ENCODE peak calls at places on chromosomes 13 and 19, in six cellular contexts. H is heart right ventricle, W is caudate nucleus, J is K562, B is NCI-H1930, X is choroid plexus epithelial cell. U is an unnamed sample.

GRCh38 chr19:30288957-30289735 is 83.0 kb upstream of the ZNF536 start:
- DNase-seq in H (no peak), W (no peak), J (no peak), B (no peak), X (no peak), U (no peak)

GRCh38 chr13:97386832-97387486 is 47.0 kb upstream of the RAP2A start:
- DNase-seq in H (no peak), W (no peak), J (no peak), B (no peak), X (peak; percentile 25), U (no peak)

GRCh38 chr19:3176715-3177501 is 1.7 kb upstream of the S1PR4 start:
- DNase-seq in H (no peak), W (no peak), J (peak; percentile 77), B (no peak), X (peak; percentile 23), U (no peak)

GRCh38 chr13:30002577-30002976 is 152.2 kb upstream of the UBL3 start:
- DNase-seq in H (no peak), W (no peak), J (no peak), B (no peak), X (peak; percentile 56), U (no peak)

GRCh38 chr19:13160557-13160956 is 10.3 kb downstream of the IER2 start:
- DNase-seq in H (no peak), W (no peak), J (no peak), B (no peak), X (no peak), U (no peak)

GRCh38 chr13:34913040-34913439 is 29.0 kb upstream of the NBEA start:
- DNase-seq in H (no peak), W (no peak), J (no peak), B (no peak), X (peak; percentile 36), U (no peak)

GRCh38 chr13:22009937-22010336 is 339.1 kb downstream of the FGF9 start:
- DNase-seq in H (no peak), W (no peak), J (no peak), B (no peak), X (no peak), U (no peak)

GRCh38 chr19:13117176-13117771 is 734 bp upstream of the TRMT1 start:
- DNase-seq in H (no peak), W (no peak), J (no peak), B (no peak), X (no peak), U (no peak)

GRCh38 chr13:99975626-99976025 is 4.1 kb upstream of the ZIC5 start:
- DNase-seq in H (no peak), W (no peak), J (no peak), B (no peak), X (no peak), U (no peak)

GRCh38 chr19:2949939-2950285 is 5.1 kb upstream of the ZNF77 start:
- DNase-seq in H (no peak), W (no peak), J (peak; percentile 70), B (no peak), X (peak; percentile 53), U (peak; percentile 84)

GRCh38 chr13:19957320-19958118 is 1.0 kb upstream of the ZMYM2 start:
- DNase-seq in H (peak; percentile 56), W (peak; percentile 71), J (no peak), B (peak; percentile 93), X (peak; percentile 90), U (peak; percentile 88)

GRCh38 chr13:66888698-66889097 is 341.4 kb downstream of the PCDH9 start:
- DNase-seq in H (no peak), W (no peak), J (no peak), B (no peak), X (peak; percentile 23), U (no peak)

GRCh38 chr13:43516401-43516826 is 270.4 kb downstream of the ENOX1 start:
- DNase-seq in H (no peak), W (no peak), J (no peak), B (no peak), X (peak; percentile 73), U (no peak)

GRCh38 chr13:84607614-84608013 is 725.3 kb upstream of the SLITRK1 start:
- DNase-seq in H (no peak), W (no peak), J (no peak), B (no peak), X (peak; percentile 76), U (no peak)

GRCh38 chr19:45729774-45730388 is 815 bp downstream of the FBXO46 start:
- DNase-seq in H (no peak), W (no peak), J (no peak), B (no peak), X (peak; percentile 16), U (no peak)

GRCh38 chr19:47120461-47120860 is 6.9 kb upstream of the ZC3H4 start:
- DNase-seq in H (no peak), W (no peak), J (no peak), B (no peak), X (no peak), U (no peak)

GRCh38 chr13:99374994-99375805 is 68.0 kb upstream of the GPR183 start:
- DNase-seq in H (no peak), W (no peak), J (no peak), B (no peak), X (no peak), U (peak; percentile 67)

GRCh38 chr19:57664269-57665127 is 4.2 kb upstream of the ZSCAN4 start:
- DNase-seq in H (peak; percentile 68), W (peak; percentile 12), J (peak; percentile 58), B (peak; percentile 67), X (peak; percentile 54), U (peak; percentile 76)

GRCh38 chr13:29884671-29885424 is 34.4 kb upstream of the UBL3 start:
- DNase-seq in H (no peak), W (peak; percentile 16), J (no peak), B (no peak), X (no peak), U (no peak)

GRCh38 chr19:45250216-45250831 is 747 bp upstream of the MARK4 start:
- DNase-seq in H (no peak), W (no peak), J (no peak), B (no peak), X (no peak), U (no peak)

GRCh38 chr13:106656214-106656613 is 88.3 kb upstream of the ARGLU1 start:
- DNase-seq in H (no peak), W (no peak), J (no peak), B (no peak), X (no peak), U (no peak)

GRCh38 chr19:30391554-30392551 is 19.7 kb downstream of the ZNF536 start:
- DNase-seq in H (no peak), W (no peak), J (no peak), B (no peak), X (no peak), U (peak; percentile 51)

GRCh38 chr13:52695856-52696255 is 43.2 kb downstream of the SUGT1 start:
- DNase-seq in H (no peak), W (no peak), J (no peak), B (no peak), X (peak; percentile 75), U (no peak)

GRCh38 chr19:47644743-47645499 is 36.0 kb downstream of the BICRA start:
- DNase-seq in H (no peak), W (no peak), J (no peak), B (no peak), X (no peak), U (no peak)

GRCh38 chr19:37905936-37906867 is at the start of gene WDR87:
- DNase-seq in H (peak; percentile 33), W (peak; percentile 45), J (peak; percentile 76), B (peak; percentile 88), X (peak; percentile 37), U (no peak)

GRCh38 chr13:77751513-77752456 is 54.3 kb downstream of the SLAIN1 start:
- DNase-seq in H (no peak), W (no peak), J (peak; percentile 22), B (peak; percentile 43), X (peak; percentile 71), U (no peak)

GRCh38 chr13:44792096-44792495 is 197.2 kb downstream of the NUFIP1 start:
- DNase-seq in H (no peak), W (no peak), J (no peak), B (no peak), X (no peak), U (no peak)

GRCh38 chr19:38649305-38650179 is 2.1 kb downstream of the ACTN4 start:
- DNase-seq in H (peak; percentile 29), W (peak; percentile 35), J (no peak), B (no peak), X (no peak), U (no peak)